ENCODE peak calls at places on chromosome 5, in nine cellular contexts. One of them, this sample, is unnamed.

GRCh38 chr5:107812570-107813141 is 141.9 kb upstream of the EFNA5 start:
- DNase-seq in NCI-H526 treated with DMSO at 0.1 percent for 48 hours: no peak
- DNase-seq in activated B cell treated with CpG ODN at 0.5 μM for 24 hours: no peak
- DNase-seq in GM20000: peak
- DNase-seq in stimulated activated CD8-positive, alpha-beta memory T cell treated with anti-CD3 and anti-CD28 coated beads, Interleukin-12 subunit alpha, Interleukin-12 subunit beta, amount 100 ng/mL, for 4 hours: no peak
- DNase-seq in DMS79: no peak
- DNase-seq in AG08395: peak
- DNase-seq in left kidney: peak
- DNase-seq in brain microvascular endothelial cell: peak
- DNase-seq in this sample: peak

GRCh38 chr5:180830253-180831138 is 27.9 kb upstream of the MGAT1 start:
- DNase-seq in activated B cell treated with CpG ODN at 0.5 μM for 24 hours: no peak
- DNase-seq in left kidney: no peak
- DNase-seq in GM20000: peak
- DNase-seq in DMS79: peak
- DNase-seq in stimulated activated CD8-positive, alpha-beta memory T cell treated with anti-CD3 and anti-CD28 coated beads, Interleukin-12 subunit alpha, Interleukin-12 subunit beta, amount 100 ng/mL, for 4 hours: peak
- DNase-seq in AG08395: no peak
- DNase-seq in brain microvascular endothelial cell: no peak
- DNase-seq in NCI-H526 treated with DMSO at 0.1 percent for 48 hours: no peak
- DNase-seq in this sample: no peak

GRCh38 chr5:34002629-34003328 is 5.1 kb downstream of the AMACR start:
- DNase-seq in stimulated activated CD8-positive, alpha-beta memory T cell treated with anti-CD3 and anti-CD28 coated beads, Interleukin-12 subunit alpha, Interleukin-12 subunit beta, amount 100 ng/mL, for 4 hours: no peak
- DNase-seq in DMS79: no peak
- DNase-seq in AG08395: no peak
- DNase-seq in left kidney: peak
- DNase-seq in NCI-H526 treated with DMSO at 0.1 percent for 48 hours: no peak
- DNase-seq in GM20000: no peak
- DNase-seq in brain microvascular endothelial cell: no peak
- DNase-seq in activated B cell treated with CpG ODN at 0.5 μM for 24 hours: no peak
- DNase-seq in this sample: no peak

GRCh38 chr5:142969186-142969585 is 199.0 kb downstream of the ARHGAP26 start:
- DNase-seq in NCI-H526 treated with DMSO at 0.1 percent for 48 hours: no peak
- DNase-seq in brain microvascular endothelial cell: no peak
- DNase-seq in GM20000: no peak
- DNase-seq in AG08395: no peak
- DNase-seq in activated B cell treated with CpG ODN at 0.5 μM for 24 hours: no peak
- DNase-seq in left kidney: no peak
- DNase-seq in stimulated activated CD8-positive, alpha-beta memory T cell treated with anti-CD3 and anti-CD28 coated beads, Interleukin-12 subunit alpha, Interleukin-12 subunit beta, amount 100 ng/mL, for 4 hours: no peak
- DNase-seq in DMS79: no peak
- DNase-seq in this sample: no peak

GRCh38 chr5:14226554-14226953 is 83.4 kb downstream of the TRIO start:
- DNase-seq in GM20000: no peak
- DNase-seq in NCI-H526 treated with DMSO at 0.1 percent for 48 hours: no peak
- DNase-seq in DMS79: no peak
- DNase-seq in AG08395: no peak
- DNase-seq in activated B cell treated with CpG ODN at 0.5 μM for 24 hours: no peak
- DNase-seq in brain microvascular endothelial cell: no peak
- DNase-seq in left kidney: no peak
- DNase-seq in stimulated activated CD8-positive, alpha-beta memory T cell treated with anti-CD3 and anti-CD28 coated beads, Interleukin-12 subunit alpha, Interleukin-12 subunit beta, amount 100 ng/mL, for 4 hours: no peak
- DNase-seq in this sample: no peak

GRCh38 chr5:33340195-33340594 is 100.6 kb upstream of the TARS1 start:
- DNase-seq in activated B cell treated with CpG ODN at 0.5 μM for 24 hours: no peak
- DNase-seq in DMS79: no peak
- DNase-seq in GM20000: no peak
- DNase-seq in left kidney: no peak
- DNase-seq in NCI-H526 treated with DMSO at 0.1 percent for 48 hours: no peak
- DNase-seq in stimulated activated CD8-positive, alpha-beta memory T cell treated with anti-CD3 and anti-CD28 coated beads, Interleukin-12 subunit alpha, Interleukin-12 subunit beta, amount 100 ng/mL, for 4 hours: no peak
- DNase-seq in AG08395: no peak
- DNase-seq in brain microvascular endothelial cell: no peak
- DNase-seq in this sample: no peak

GRCh38 chr5:134463991-134464760 is 52.5 kb upstream of the CDKN2AIPNL start:
- DNase-seq in brain microvascular endothelial cell: peak
- DNase-seq in activated B cell treated with CpG ODN at 0.5 μM for 24 hours: no peak
- DNase-seq in NCI-H526 treated with DMSO at 0.1 percent for 48 hours: no peak
- DNase-seq in DMS79: no peak
- DNase-seq in left kidney: no peak
- DNase-seq in AG08395: no peak
- DNase-seq in GM20000: no peak
- DNase-seq in stimulated activated CD8-positive, alpha-beta memory T cell treated with anti-CD3 and anti-CD28 coated beads, Interleukin-12 subunit alpha, Interleukin-12 subunit beta, amount 100 ng/mL, for 4 hours: no peak
- DNase-seq in this sample: no peak

GRCh38 chr5:7169240-7169878 is 226.6 kb upstream of the ADCY2 start:
- DNase-seq in activated B cell treated with CpG ODN at 0.5 μM for 24 hours: no peak
- DNase-seq in DMS79: no peak
- DNase-seq in AG08395: no peak
- DNase-seq in brain microvascular endothelial cell: no peak
- DNase-seq in left kidney: no peak
- DNase-seq in GM20000: no peak
- DNase-seq in NCI-H526 treated with DMSO at 0.1 percent for 48 hours: no peak
- DNase-seq in stimulated activated CD8-positive, alpha-beta memory T cell treated with anti-CD3 and anti-CD28 coated beads, Interleukin-12 subunit alpha, Interleukin-12 subunit beta, amount 100 ng/mL, for 4 hours: no peak
- DNase-seq in this sample: no peak

GRCh38 chr5:152608514-152608913 is 203.4 kb upstream of the NMUR2 start:
- DNase-seq in AG08395: no peak
- DNase-seq in NCI-H526 treated with DMSO at 0.1 percent for 48 hours: no peak
- DNase-seq in stimulated activated CD8-positive, alpha-beta memory T cell treated with anti-CD3 and anti-CD28 coated beads, Interleukin-12 subunit alpha, Interleukin-12 subunit beta, amount 100 ng/mL, for 4 hours: no peak
- DNase-seq in activated B cell treated with CpG ODN at 0.5 μM for 24 hours: no peak
- DNase-seq in DMS79: no peak
- DNase-seq in brain microvascular endothelial cell: no peak
- DNase-seq in left kidney: no peak
- DNase-seq in GM20000: no peak
- DNase-seq in this sample: no peak

GRCh38 chr5:1842026-1842819 is 40.5 kb downstream of the IRX4 start:
- DNase-seq in activated B cell treated with CpG ODN at 0.5 μM for 24 hours: no peak
- DNase-seq in DMS79: no peak
- DNase-seq in GM20000: no peak
- DNase-seq in AG08395: no peak
- DNase-seq in stimulated activated CD8-positive, alpha-beta memory T cell treated with anti-CD3 and anti-CD28 coated beads, Interleukin-12 subunit alpha, Interleukin-12 subunit beta, amount 100 ng/mL, for 4 hours: no peak
- DNase-seq in left kidney: no peak
- DNase-seq in brain microvascular endothelial cell: no peak
- DNase-seq in NCI-H526 treated with DMSO at 0.1 percent for 48 hours: no peak
- DNase-seq in this sample: no peak

GRCh38 chr5:140608730-140609520 is 24.1 kb downstream of the CD14 start:
- DNase-seq in DMS79: no peak
- DNase-seq in GM20000: no peak
- DNase-seq in left kidney: no peak
- DNase-seq in NCI-H526 treated with DMSO at 0.1 percent for 48 hours: no peak
- DNase-seq in brain microvascular endothelial cell: no peak
- DNase-seq in stimulated activated CD8-positive, alpha-beta memory T cell treated with anti-CD3 and anti-CD28 coated beads, Interleukin-12 subunit alpha, Interleukin-12 subunit beta, amount 100 ng/mL, for 4 hours: no peak
- DNase-seq in AG08395: peak
- DNase-seq in activated B cell treated with CpG ODN at 0.5 μM for 24 hours: no peak
- DNase-seq in this sample: no peak

GRCh38 chr5:56112526-56113121 is 117.9 kb upstream of the IL6ST start:
- DNase-seq in NCI-H526 treated with DMSO at 0.1 percent for 48 hours: no peak
- DNase-seq in left kidney: no peak
- DNase-seq in activated B cell treated with CpG ODN at 0.5 μM for 24 hours: no peak
- DNase-seq in brain microvascular endothelial cell: no peak
- DNase-seq in AG08395: no peak
- DNase-seq in GM20000: no peak
- DNase-seq in DMS79: peak
- DNase-seq in stimulated activated CD8-positive, alpha-beta memory T cell treated with anti-CD3 and anti-CD28 coated beads, Interleukin-12 subunit alpha, Interleukin-12 subunit beta, amount 100 ng/mL, for 4 hours: no peak
- DNase-seq in this sample: no peak

GRCh38 chr5:136856648-136857047 is 491.3 kb upstream of the TRPC7 start:
- DNase-seq in DMS79: no peak
- DNase-seq in activated B cell treated with CpG ODN at 0.5 μM for 24 hours: no peak
- DNase-seq in GM20000: no peak
- DNase-seq in AG08395: no peak
- DNase-seq in NCI-H526 treated with DMSO at 0.1 percent for 48 hours: no peak
- DNase-seq in stimulated activated CD8-positive, alpha-beta memory T cell treated with anti-CD3 and anti-CD28 coated beads, Interleukin-12 subunit alpha, Interleukin-12 subunit beta, amount 100 ng/mL, for 4 hours: no peak
- DNase-seq in brain microvascular endothelial cell: no peak
- DNase-seq in left kidney: no peak
- DNase-seq in this sample: no peak

GRCh38 chr5:150599917-150600511 is 40.4 kb upstream of the SYNPO start:
- DNase-seq in left kidney: no peak
- DNase-seq in stimulated activated CD8-positive, alpha-beta memory T cell treated with anti-CD3 and anti-CD28 coated beads, Interleukin-12 subunit alpha, Interleukin-12 subunit beta, amount 100 ng/mL, for 4 hours: no peak
- DNase-seq in AG08395: peak
- DNase-seq in activated B cell treated with CpG ODN at 0.5 μM for 24 hours: no peak
- DNase-seq in NCI-H526 treated with DMSO at 0.1 percent for 48 hours: no peak
- DNase-seq in DMS79: peak
- DNase-seq in brain microvascular endothelial cell: peak
- DNase-seq in GM20000: no peak
- DNase-seq in this sample: peak

GRCh38 chr5:57550132-57550531 is 67.5 kb upstream of the ACTBL2 start:
- DNase-seq in left kidney: no peak
- DNase-seq in AG08395: no peak
- DNase-seq in DMS79: no peak
- DNase-seq in stimulated activated CD8-positive, alpha-beta memory T cell treated with anti-CD3 and anti-CD28 coated beads, Interleukin-12 subunit alpha, Interleukin-12 subunit beta, amount 100 ng/mL, for 4 hours: no peak
- DNase-seq in GM20000: no peak
- DNase-seq in NCI-H526 treated with DMSO at 0.1 percent for 48 hours: no peak
- DNase-seq in brain microvascular endothelial cell: no peak
- DNase-seq in activated B cell treated with CpG ODN at 0.5 μM for 24 hours: no peak
- DNase-seq in this sample: no peak

GRCh38 chr5:68528877-68529276 is 313.3 kb downstream of the PIK3R1 start:
- DNase-seq in AG08395: no peak
- DNase-seq in GM20000: no peak
- DNase-seq in left kidney: peak
- DNase-seq in NCI-H526 treated with DMSO at 0.1 percent for 48 hours: peak
- DNase-seq in DMS79: no peak
- DNase-seq in brain microvascular endothelial cell: peak
- DNase-seq in stimulated activated CD8-positive, alpha-beta memory T cell treated with anti-CD3 and anti-CD28 coated beads, Interleukin-12 subunit alpha, Interleukin-12 subunit beta, amount 100 ng/mL, for 4 hours: no peak
- DNase-seq in activated B cell treated with CpG ODN at 0.5 μM for 24 hours: no peak
- DNase-seq in this sample: peak

GRCh38 chr5:17203329-17204132 is 13.9 kb upstream of the BASP1 start:
- DNase-seq in AG08395: peak
- DNase-seq in left kidney: peak
- DNase-seq in GM20000: peak
- DNase-seq in stimulated activated CD8-positive, alpha-beta memory T cell treated with anti-CD3 and anti-CD28 coated beads, Interleukin-12 subunit alpha, Interleukin-12 subunit beta, amount 100 ng/mL, for 4 hours: no peak
- DNase-seq in activated B cell treated with CpG ODN at 0.5 μM for 24 hours: no peak
- DNase-seq in brain microvascular endothelial cell: peak
- DNase-seq in DMS79: no peak
- DNase-seq in NCI-H526 treated with DMSO at 0.1 percent for 48 hours: peak
- DNase-seq in this sample: peak

GRCh38 chr5:73674669-73675004 is 48.6 kb downstream of the ARHGEF28 start:
- DNase-seq in left kidney: no peak
- DNase-seq in DMS79: no peak
- DNase-seq in stimulated activated CD8-positive, alpha-beta memory T cell treated with anti-CD3 and anti-CD28 coated beads, Interleukin-12 subunit alpha, Interleukin-12 subunit beta, amount 100 ng/mL, for 4 hours: no peak
- DNase-seq in GM20000: no peak
- DNase-seq in AG08395: no peak
- DNase-seq in activated B cell treated with CpG ODN at 0.5 μM for 24 hours: no peak
- DNase-seq in NCI-H526 treated with DMSO at 0.1 percent for 48 hours: no peak
- DNase-seq in brain microvascular endothelial cell: no peak
- DNase-seq in this sample: no peak

GRCh38 chr5:437281-437771 is 5.7 kb upstream of the EXOC3 start:
- DNase-seq in left kidney: peak
- DNase-seq in NCI-H526 treated with DMSO at 0.1 percent for 48 hours: no peak
- DNase-seq in stimulated activated CD8-positive, alpha-beta memory T cell treated with anti-CD3 and anti-CD28 coated beads, Interleukin-12 subunit alpha, Interleukin-12 subunit beta, amount 100 ng/mL, for 4 hours: no peak
- DNase-seq in GM20000: no peak
- DNase-seq in brain microvascular endothelial cell: no peak
- DNase-seq in activated B cell treated with CpG ODN at 0.5 μM for 24 hours: peak
- DNase-seq in AG08395: no peak
- DNase-seq in DMS79: no peak
- DNase-seq in this sample: no peak

GRCh38 chr5:82512025-82512424 is 233.9 kb upstream of the RPS23 start:
- DNase-seq in AG08395: no peak
- DNase-seq in brain microvascular endothelial cell: peak
- DNase-seq in left kidney: no peak
- DNase-seq in DMS79: no peak
- DNase-seq in GM20000: peak
- DNase-seq in NCI-H526 treated with DMSO at 0.1 percent for 48 hours: no peak
- DNase-seq in stimulated activated CD8-positive, alpha-beta memory T cell treated with anti-CD3 and anti-CD28 coated beads, Interleukin-12 subunit alpha, Interleukin-12 subunit beta, amount 100 ng/mL, for 4 hours: no peak
- DNase-seq in activated B cell treated with CpG ODN at 0.5 μM for 24 hours: no peak
- DNase-seq in this sample: no peak

GRCh38 chr5:88734191-88734640 is 148.8 kb downstream of the MEF2C start:
- DNase-seq in DMS79: no peak
- DNase-seq in left kidney: peak
- DNase-seq in activated B cell treated with CpG ODN at 0.5 μM for 24 hours: no peak
- DNase-seq in brain microvascular endothelial cell: no peak
- DNase-seq in AG08395: no peak
- DNase-seq in NCI-H526 treated with DMSO at 0.1 percent for 48 hours: no peak
- DNase-seq in stimulated activated CD8-positive, alpha-beta memory T cell treated with anti-CD3 and anti-CD28 coated beads, Interleukin-12 subunit alpha, Interleukin-12 subunit beta, amount 100 ng/mL, for 4 hours: no peak
- DNase-seq in GM20000: peak
- DNase-seq in this sample: no peak

GRCh38 chr5:78008356-78008967 is 232.3 kb upstream of the TBCA start:
- DNase-seq in GM20000: peak
- DNase-seq in NCI-H526 treated with DMSO at 0.1 percent for 48 hours: peak
- DNase-seq in AG08395: peak
- DNase-seq in activated B cell treated with CpG ODN at 0.5 μM for 24 hours: no peak
- DNase-seq in DMS79: no peak
- DNase-seq in stimulated activated CD8-positive, alpha-beta memory T cell treated with anti-CD3 and anti-CD28 coated beads, Interleukin-12 subunit alpha, Interleukin-12 subunit beta, amount 100 ng/mL, for 4 hours: no peak
- DNase-seq in brain microvascular endothelial cell: peak
- DNase-seq in left kidney: peak
- DNase-seq in this sample: peak

GRCh38 chr5:158590936-158591863 is 508.5 kb downstream of the EBF1 start:
- DNase-seq in AG08395: peak
- DNase-seq in activated B cell treated with CpG ODN at 0.5 μM for 24 hours: no peak
- DNase-seq in left kidney: peak
- DNase-seq in GM20000: no peak
- DNase-seq in DMS79: no peak
- DNase-seq in brain microvascular endothelial cell: peak
- DNase-seq in stimulated activated CD8-positive, alpha-beta memory T cell treated with anti-CD3 and anti-CD28 coated beads, Interleukin-12 subunit alpha, Interleukin-12 subunit beta, amount 100 ng/mL, for 4 hours: no peak
- DNase-seq in NCI-H526 treated with DMSO at 0.1 percent for 48 hours: no peak
- DNase-seq in this sample: peak

GRCh38 chr5:124705577-124705976 is 40.9 kb downstream of the ZNF608 start:
- DNase-seq in brain microvascular endothelial cell: no peak
- DNase-seq in DMS79: no peak
- DNase-seq in GM20000: no peak
- DNase-seq in stimulated activated CD8-positive, alpha-beta memory T cell treated with anti-CD3 and anti-CD28 coated beads, Interleukin-12 subunit alpha, Interleukin-12 subunit beta, amount 100 ng/mL, for 4 hours: no peak
- DNase-seq in activated B cell treated with CpG ODN at 0.5 μM for 24 hours: no peak
- DNase-seq in AG08395: no peak
- DNase-seq in NCI-H526 treated with DMSO at 0.1 percent for 48 hours: no peak
- DNase-seq in left kidney: no peak
- DNase-seq in this sample: no peak

GRCh38 chr5:144276034-144276822 is 105.6 kb downstream of the KCTD16 start:
- DNase-seq in DMS79: no peak
- DNase-seq in brain microvascular endothelial cell: no peak
- DNase-seq in NCI-H526 treated with DMSO at 0.1 percent for 48 hours: no peak
- DNase-seq in activated B cell treated with CpG ODN at 0.5 μM for 24 hours: no peak
- DNase-seq in AG08395: peak
- DNase-seq in GM20000: no peak
- DNase-seq in stimulated activated CD8-positive, alpha-beta memory T cell treated with anti-CD3 and anti-CD28 coated beads, Interleukin-12 subunit alpha, Interleukin-12 subunit beta, amount 100 ng/mL, for 4 hours: no peak
- DNase-seq in left kidney: no peak
- DNase-seq in this sample: peak

GRCh38 chr5:140345919-140346347 is 470 bp downstream of the HBEGF start:
- DNase-seq in left kidney: peak
- DNase-seq in NCI-H526 treated with DMSO at 0.1 percent for 48 hours: no peak
- DNase-seq in AG08395: peak
- DNase-seq in brain microvascular endothelial cell: peak
- DNase-seq in GM20000: no peak
- DNase-seq in stimulated activated CD8-positive, alpha-beta memory T cell treated with anti-CD3 and anti-CD28 coated beads, Interleukin-12 subunit alpha, Interleukin-12 subunit beta, amount 100 ng/mL, for 4 hours: no peak
- DNase-seq in DMS79: no peak
- DNase-seq in activated B cell treated with CpG ODN at 0.5 μM for 24 hours: no peak
- DNase-seq in this sample: peak

GRCh38 chr5:159331099-159331973 is 1.0 kb upstream of the IL12B start:
- DNase-seq in DMS79: no peak
- DNase-seq in AG08395: peak
- DNase-seq in brain microvascular endothelial cell: no peak
- DNase-seq in activated B cell treated with CpG ODN at 0.5 μM for 24 hours: peak
- DNase-seq in stimulated activated CD8-positive, alpha-beta memory T cell treated with anti-CD3 and anti-CD28 coated beads, Interleukin-12 subunit alpha, Interleukin-12 subunit beta, amount 100 ng/mL, for 4 hours: peak
- DNase-seq in left kidney: peak
- DNase-seq in NCI-H526 treated with DMSO at 0.1 percent for 48 hours: peak
- DNase-seq in GM20000: peak
- DNase-seq in this sample: peak

GRCh38 chr5:104344809-104345512 is 782.4 kb upstream of the NUDT12 start:
- DNase-seq in activated B cell treated with CpG ODN at 0.5 μM for 24 hours: no peak
- DNase-seq in left kidney: no peak
- DNase-seq in stimulated activated CD8-positive, alpha-beta memory T cell treated with anti-CD3 and anti-CD28 coated beads, Interleukin-12 subunit alpha, Interleukin-12 subunit beta, amount 100 ng/mL, for 4 hours: no peak
- DNase-seq in NCI-H526 treated with DMSO at 0.1 percent for 48 hours: no peak
- DNase-seq in GM20000: no peak
- DNase-seq in DMS79: no peak
- DNase-seq in brain microvascular endothelial cell: peak
- DNase-seq in AG08395: no peak
- DNase-seq in this sample: peak

GRCh38 chr5:77851229-77852067 is 75.3 kb upstream of the TBCA start:
- DNase-seq in brain microvascular endothelial cell: no peak
- DNase-seq in activated B cell treated with CpG ODN at 0.5 μM for 24 hours: peak
- DNase-seq in GM20000: peak
- DNase-seq in stimulated activated CD8-positive, alpha-beta memory T cell treated with anti-CD3 and anti-CD28 coated beads, Interleukin-12 subunit alpha, Interleukin-12 subunit beta, amount 100 ng/mL, for 4 hours: no peak
- DNase-seq in DMS79: peak
- DNase-seq in left kidney: peak
- DNase-seq in NCI-H526 treated with DMSO at 0.1 percent for 48 hours: no peak
- DNase-seq in AG08395: peak
- DNase-seq in this sample: no peak

GRCh38 chr5:124512236-124512635 is 234.2 kb downstream of the ZNF608 start:
- DNase-seq in stimulated activated CD8-positive, alpha-beta memory T cell treated with anti-CD3 and anti-CD28 coated beads, Interleukin-12 subunit alpha, Interleukin-12 subunit beta, amount 100 ng/mL, for 4 hours: no peak
- DNase-seq in activated B cell treated with CpG ODN at 0.5 μM for 24 hours: no peak
- DNase-seq in DMS79: no peak
- DNase-seq in NCI-H526 treated with DMSO at 0.1 percent for 48 hours: no peak
- DNase-seq in AG08395: peak
- DNase-seq in GM20000: no peak
- DNase-seq in left kidney: no peak
- DNase-seq in brain microvascular endothelial cell: no peak
- DNase-seq in this sample: no peak

GRCh38 chr5:96780626-96781025 is 27.1 kb downstream of the ERAP1 start:
- DNase-seq in GM20000: no peak
- DNase-seq in AG08395: peak
- DNase-seq in left kidney: no peak
- DNase-seq in NCI-H526 treated with DMSO at 0.1 percent for 48 hours: no peak
- DNase-seq in activated B cell treated with CpG ODN at 0.5 μM for 24 hours: no peak
- DNase-seq in brain microvascular endothelial cell: peak
- DNase-seq in stimulated activated CD8-positive, alpha-beta memory T cell treated with anti-CD3 and anti-CD28 coated beads, Interleukin-12 subunit alpha, Interleukin-12 subunit beta, amount 100 ng/mL, for 4 hours: no peak
- DNase-seq in DMS79: no peak
- DNase-seq in this sample: no peak